ENCODE peak calls at places on chromosomes 1 and 21, in seven cellular contexts. Z, X, I, Y, J, M and L are unnamed samples.

GRCh38 chr1:233652536-233652935 is 38.6 kb downstream of the KCNK1 start:
- DNase-seq in Z (no peak), X (no peak), I (no peak), Y (no peak), J (no peak), M (no peak), L (no peak)

GRCh38 chr1:30126839-30127238 is 596.5 kb downstream of the MATN1 start:
- DNase-seq in Z (no peak), X (no peak), I (no peak), Y (no peak), J (no peak), M (peak; percentile 19), L (no peak)

GRCh38 chr1:235954306-235955283 is 87.9 kb upstream of the LYST start:
- DNase-seq in Z (no peak), X (peak; percentile 34), I (no peak), Y (no peak), J (no peak), M (peak; percentile 54), L (no peak)

GRCh38 chr1:158819461-158820443 is 11.4 kb upstream of the MNDA start:
- DNase-seq in Z (no peak), X (no peak), I (no peak), Y (no peak), J (no peak), M (no peak), L (no peak)

GRCh38 chr1:215835951-215836350 is 268.8 kb downstream of the KCTD3 start:
- DNase-seq in Z (no peak), X (peak; percentile 90), I (no peak), Y (no peak), J (no peak), M (no peak), L (no peak)

GRCh38 chr1:109472779-109473178 is 6.4 kb downstream of the SYPL2 start:
- DNase-seq in Z (no peak), X (no peak), I (no peak), Y (no peak), J (no peak), M (no peak), L (no peak)

GRCh38 chr1:106957795-106958194 is 98.7 kb upstream of the PRMT6 start:
- DNase-seq in Z (no peak), X (no peak), I (no peak), Y (no peak), J (no peak), M (no peak), L (no peak)

GRCh38 chr1:223319913-223320600 is 43.9 kb downstream of the SUSD4 start:
- DNase-seq in Z (no peak), X (no peak), I (no peak), Y (no peak), J (no peak), M (no peak), L (no peak)

GRCh38 chr1:228900099-228900965 is 165.1 kb downstream of the RHOU start:
- DNase-seq in Z (peak; percentile 30), X (peak; percentile 22), I (peak; percentile 47), Y (no peak), J (peak; percentile 56), M (peak; percentile 18), L (peak; percentile 31)

GRCh38 chr1:185585770-185586169 is 148.4 kb upstream of the HMCN1 start:
- DNase-seq in Z (no peak), X (no peak), I (no peak), Y (no peak), J (no peak), M (no peak), L (no peak)

DNA sequence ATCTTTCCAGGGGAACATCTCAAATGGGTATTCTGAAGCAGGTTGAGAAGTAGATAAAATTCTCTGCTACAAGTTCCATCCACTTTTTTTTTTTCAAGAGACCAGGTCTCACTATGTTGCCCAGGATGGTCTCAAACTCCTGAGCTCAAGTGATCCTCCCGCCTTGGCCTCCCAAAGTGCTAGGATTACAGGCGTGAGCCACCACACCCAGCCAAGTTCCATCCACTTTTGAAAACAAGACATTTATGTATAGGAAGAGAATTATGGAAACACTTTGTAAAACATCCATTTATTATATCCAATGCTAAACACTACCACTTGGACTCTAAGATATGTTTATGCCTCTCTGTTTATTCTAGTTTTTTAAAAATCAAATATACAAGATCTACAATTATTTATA is 13.4 kb downstream of the HNRNPU start:
- DNase-seq in Z (no peak), X (no peak), I (no peak), Y (no peak), J (no peak), M (no peak), L (no peak)
- TF ChIP-seq POLR2A in Z (no peak), X (no peak), I (no peak), Y (no peak), J (no peak), M (no peak), L (no peak)

DNA sequence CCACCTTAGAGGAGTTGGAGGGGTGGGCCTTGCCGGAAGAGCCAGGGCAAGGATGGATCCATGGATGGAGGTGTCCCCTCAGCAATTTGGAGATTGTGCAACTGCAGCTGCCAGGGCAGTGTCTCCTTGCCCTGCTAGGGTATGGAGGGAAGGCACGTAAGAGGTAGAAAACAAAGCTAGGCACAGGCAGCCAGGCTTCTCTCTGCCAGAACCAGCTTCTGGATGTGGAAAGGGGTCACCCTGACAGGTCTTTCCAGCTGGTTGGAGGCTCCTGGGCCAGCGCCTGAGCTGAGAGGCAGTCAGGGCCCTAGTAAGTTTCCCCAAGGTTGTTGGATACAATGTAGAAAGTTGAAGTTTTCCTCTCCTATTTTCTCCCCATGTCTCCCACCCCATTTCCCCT is 15.2 kb upstream of the SLC25A34 start:
- DNase-seq in Z (peak; percentile 66), X (no peak), I (no peak), Y (no peak), J (no peak), M (no peak), L (no peak)
- H3K36me3 ChIP-seq in Z (peaks cover 88% of the 10 kb centered on the region), X (peaks cover 73% of the 10 kb centered on the region), I (no peaks in the 10 kb centered on the region), Y (peaks cover 7% of the 10 kb centered on the region), J (peaks cover 6% of the 10 kb centered on the region), M (peaks cover 50% of the 10 kb centered on the region), L (no peaks in the 10 kb centered on the region)

DNA sequence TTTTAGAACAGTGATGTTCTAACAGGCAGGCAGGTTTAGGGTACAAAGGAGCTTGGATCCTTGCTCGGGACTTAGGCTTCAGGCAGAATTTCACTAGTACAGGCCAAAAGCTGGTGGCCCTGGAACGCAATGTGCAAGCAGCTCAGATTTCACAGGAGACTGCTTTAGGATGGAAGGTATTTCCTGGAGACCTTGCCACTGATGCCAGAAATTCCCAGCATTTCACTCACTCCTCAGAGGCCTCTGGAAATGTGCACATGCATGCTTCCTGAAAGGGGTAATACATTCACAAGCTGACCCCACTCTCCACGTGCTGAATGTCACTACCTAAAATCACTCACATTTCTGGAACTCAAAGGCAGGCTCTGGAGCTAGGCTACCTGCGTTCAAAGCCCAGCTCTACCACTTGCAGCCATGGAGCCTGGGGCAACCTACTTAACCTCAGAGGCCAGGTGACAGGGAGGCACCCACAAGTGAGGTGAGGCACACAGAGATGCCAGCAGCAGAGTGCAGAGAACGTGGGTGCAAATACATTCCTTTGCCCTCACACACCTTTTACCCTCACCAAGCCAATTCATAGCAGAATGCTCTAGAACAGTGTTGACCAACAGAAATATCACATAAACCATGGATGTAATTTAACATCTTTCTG is 56.5 kb downstream of the CDC7 start:
- DNase-seq in Z (no peak), X (peak; percentile 30), I (no peak), Y (peak; percentile 58), J (peak; percentile 86), M (no peak), L (no peak)
- TF ChIP-seq POLR2A in Z (no peak), X (no peak), I (no peak), Y (no peak), J (no peak), M (no peak), L (no peak)

DNA sequence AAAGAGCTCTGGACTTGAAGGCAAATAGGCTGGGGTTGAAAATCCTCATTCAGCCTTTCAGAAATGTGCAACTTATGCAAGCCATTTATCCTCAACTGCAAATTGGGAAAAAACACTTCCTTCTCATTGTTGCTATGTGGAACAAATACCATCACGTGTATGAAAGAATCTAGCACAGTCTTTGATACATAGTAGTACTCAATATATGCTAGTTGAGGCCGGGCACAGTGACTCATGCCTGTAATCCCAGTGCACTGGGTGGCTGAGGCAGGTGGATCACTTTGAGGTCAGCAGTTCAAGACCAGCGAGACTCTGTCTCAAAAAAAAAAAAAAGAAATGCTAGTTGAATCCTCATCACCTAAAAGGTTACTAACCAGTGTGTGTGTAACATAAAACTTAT is 8.2 kb downstream of the PI4KB start:
- DNase-seq in Z (no peak), X (no peak), I (no peak), Y (no peak), J (no peak), M (no peak), L (no peak)
- H3K36me3 ChIP-seq in Z (peaks cover 86% of the 10 kb centered on the region), X (peaks cover 35% of the 10 kb centered on the region), I (peaks cover 4% of the 10 kb centered on the region), Y (peaks cover 4% of the 10 kb centered on the region), J (no peaks in the 10 kb centered on the region), M (peaks cover 31% of the 10 kb centered on the region), L (peaks cover 71% of the 10 kb centered on the region)

GRCh38 chr1:179083533-179083932 is 1.7 kb downstream of the TOR3A start:
- DNase-seq in Z (no peak), X (no peak), I (no peak), Y (no peak), J (no peak), M (peak; percentile 25), L (no peak)
- TF ChIP-seq POLR2A in Z (no peak), X (no peak), I (no peak), Y (no peak), J (no peak), M (no peak), L (no peak)

DNA sequence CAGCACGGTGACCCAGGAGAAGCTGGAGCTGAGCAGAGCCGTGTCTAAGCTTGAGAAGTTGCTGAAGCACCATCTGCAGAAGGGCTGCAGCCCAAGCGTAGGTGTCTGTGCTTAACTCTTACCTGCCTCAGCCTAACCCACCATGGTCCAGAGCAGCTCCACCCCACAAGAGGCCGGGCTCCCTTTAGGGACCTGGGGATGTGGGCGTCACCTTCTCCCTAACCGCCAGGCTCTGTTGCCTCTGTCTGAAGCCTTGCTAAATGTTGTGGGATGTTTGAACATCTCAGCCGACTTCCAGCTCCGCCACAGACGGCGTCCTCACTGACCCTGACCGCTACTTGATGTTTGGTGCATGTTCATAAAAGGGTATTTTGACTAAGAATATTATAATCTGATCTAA is 20.4 kb upstream of the DIP2A start:
- DNase-seq in Z (no peak), X (no peak), I (no peak), Y (no peak), J (no peak), M (no peak), L (no peak)
- H3K36me3 ChIP-seq in Z (peaks cover 89% of the 10 kb centered on the region), X (peaks cover 69% of the 10 kb centered on the region), I (peaks cover 40% of the 10 kb centered on the region), Y (peaks cover 10% of the 10 kb centered on the region), J (peaks cover 4% of the 10 kb centered on the region), M (peaks cover 18% of the 10 kb centered on the region), L (peaks cover 21% of the 10 kb centered on the region)